ENCODE peak calls at places on chromosomes 12 and 14, in nine cellular contexts. One of them, this sample, is unnamed.

GRCh38 chr12:110543252-110543959 is 39.7 kb downstream of the PPTC7 start:
- DNase-seq in neuronal stem cell: no peak
- DNase-seq in CD8-positive, alpha-beta memory T cell: no peak
- DNase-seq in PC-3: peak; percentile 7
- DNase-seq in brain microvascular endothelial cell: peak; percentile 81
- DNase-seq in tibial nerve: peak; percentile 94
- DNase-seq in uterus: peak; percentile 94
- DNase-seq in fibroblast of lung: peak; percentile 96
- DNase-seq in sigmoid colon: peak; percentile 98
- DNase-seq in this sample: no peak

GRCh38 chr12:64621257-64621942 is 11.1 kb downstream of the RASSF3 start:
- DNase-seq in neuronal stem cell: no peak
- DNase-seq in CD8-positive, alpha-beta memory T cell: no peak
- DNase-seq in PC-3: no peak
- DNase-seq in brain microvascular endothelial cell: peak; percentile 49
- DNase-seq in tibial nerve: no peak
- DNase-seq in uterus: peak; percentile 33
- DNase-seq in fibroblast of lung: peak; percentile 79
- DNase-seq in sigmoid colon: no peak
- DNase-seq in this sample: no peak

GRCh38 chr14:83372271-83372670 is 1838.6 kb upstream of the SEL1L start:
- DNase-seq in neuronal stem cell: no peak
- DNase-seq in CD8-positive, alpha-beta memory T cell: no peak
- DNase-seq in PC-3: no peak
- DNase-seq in brain microvascular endothelial cell: no peak
- DNase-seq in tibial nerve: no peak
- DNase-seq in uterus: no peak
- DNase-seq in fibroblast of lung: no peak
- DNase-seq in sigmoid colon: no peak
- DNase-seq in this sample: no peak

GRCh38 chr14:93980464-93981201 is 4.3 kb upstream of the ASB2 start:
- DNase-seq in neuronal stem cell: no peak
- DNase-seq in CD8-positive, alpha-beta memory T cell: no peak
- DNase-seq in PC-3: no peak
- DNase-seq in brain microvascular endothelial cell: no peak
- DNase-seq in tibial nerve: no peak
- DNase-seq in uterus: peak; percentile 84
- DNase-seq in fibroblast of lung: peak; percentile 26
- DNase-seq in sigmoid colon: peak; percentile 96
- DNase-seq in this sample: no peak

GRCh38 chr12:62632521-62632920 is 165.9 kb downstream of the MON2 start:
- DNase-seq in neuronal stem cell: no peak
- DNase-seq in CD8-positive, alpha-beta memory T cell: no peak
- DNase-seq in PC-3: no peak
- DNase-seq in brain microvascular endothelial cell: no peak
- DNase-seq in tibial nerve: peak; percentile 25
- DNase-seq in uterus: peak; percentile 61
- DNase-seq in fibroblast of lung: peak; percentile 14
- DNase-seq in sigmoid colon: peak; percentile 79
- DNase-seq in this sample: no peak

GRCh38 chr14:58899317-58899713 is 261.6 kb downstream of the DACT1 start:
- DNase-seq in neuronal stem cell: no peak
- DNase-seq in CD8-positive, alpha-beta memory T cell: no peak
- DNase-seq in PC-3: peak; percentile 74
- DNase-seq in brain microvascular endothelial cell: peak; percentile 83
- DNase-seq in tibial nerve: no peak
- DNase-seq in uterus: no peak
- DNase-seq in fibroblast of lung: peak; percentile 83
- DNase-seq in sigmoid colon: no peak
- DNase-seq in this sample: no peak

GRCh38 chr12:113142886-113143329 is 6.6 kb upstream of the CFAP73 start:
- DNase-seq in neuronal stem cell: no peak
- DNase-seq in CD8-positive, alpha-beta memory T cell: no peak
- DNase-seq in PC-3: no peak
- DNase-seq in brain microvascular endothelial cell: no peak
- DNase-seq in tibial nerve: no peak
- DNase-seq in uterus: no peak
- DNase-seq in fibroblast of lung: no peak
- DNase-seq in sigmoid colon: no peak
- DNase-seq in this sample: no peak

GRCh38 chr14:51922624-51923023 is 62.2 kb downstream of the GNG2 start:
- DNase-seq in neuronal stem cell: peak; percentile 56
- DNase-seq in CD8-positive, alpha-beta memory T cell: no peak
- DNase-seq in PC-3: no peak
- DNase-seq in brain microvascular endothelial cell: peak; percentile 11
- DNase-seq in tibial nerve: peak; percentile 31
- DNase-seq in uterus: no peak
- DNase-seq in fibroblast of lung: peak; percentile 37
- DNase-seq in sigmoid colon: peak; percentile 76
- DNase-seq in this sample: no peak

GRCh38 chr12:46445551-46446235 is 73.1 kb upstream of the SLC38A2 start:
- DNase-seq in neuronal stem cell: no peak
- DNase-seq in CD8-positive, alpha-beta memory T cell: no peak
- DNase-seq in PC-3: peak; percentile 71
- DNase-seq in brain microvascular endothelial cell: no peak
- DNase-seq in tibial nerve: no peak
- DNase-seq in uterus: no peak
- DNase-seq in fibroblast of lung: no peak
- DNase-seq in sigmoid colon: no peak
- DNase-seq in this sample: no peak

GRCh38 chr14:96747608-96748007 is 49.6 kb upstream of the VRK1 start:
- DNase-seq in neuronal stem cell: no peak
- DNase-seq in CD8-positive, alpha-beta memory T cell: no peak
- DNase-seq in PC-3: no peak
- DNase-seq in brain microvascular endothelial cell: no peak
- DNase-seq in tibial nerve: no peak
- DNase-seq in uterus: no peak
- DNase-seq in fibroblast of lung: no peak
- DNase-seq in sigmoid colon: peak; percentile 46
- DNase-seq in this sample: no peak

GRCh38 chr14:69712637-69713088 is 54.3 kb upstream of the SRSF5 start:
- DNase-seq in neuronal stem cell: no peak
- DNase-seq in CD8-positive, alpha-beta memory T cell: no peak
- DNase-seq in PC-3: no peak
- DNase-seq in brain microvascular endothelial cell: no peak
- DNase-seq in tibial nerve: no peak
- DNase-seq in uterus: peak; percentile 51
- DNase-seq in fibroblast of lung: no peak
- DNase-seq in sigmoid colon: peak; percentile 78
- DNase-seq in this sample: no peak

GRCh38 chr14:66628646-66629045 is 120.7 kb downstream of the GPHN start:
- DNase-seq in neuronal stem cell: no peak
- DNase-seq in CD8-positive, alpha-beta memory T cell: no peak
- DNase-seq in PC-3: no peak
- DNase-seq in brain microvascular endothelial cell: no peak
- DNase-seq in tibial nerve: no peak
- DNase-seq in uterus: no peak
- DNase-seq in fibroblast of lung: peak; percentile 74
- DNase-seq in sigmoid colon: no peak
- DNase-seq in this sample: no peak

GRCh38 chr12:106428379-106428778 is 70.8 kb downstream of the POLR3B start:
- DNase-seq in neuronal stem cell: no peak
- DNase-seq in CD8-positive, alpha-beta memory T cell: no peak
- DNase-seq in PC-3: no peak
- DNase-seq in brain microvascular endothelial cell: no peak
- DNase-seq in tibial nerve: no peak
- DNase-seq in uterus: peak; percentile 32
- DNase-seq in fibroblast of lung: peak; percentile 68
- DNase-seq in sigmoid colon: no peak
- DNase-seq in this sample: peak; percentile 36

GRCh38 chr12:109861689-109862314 is 18.5 kb downstream of the GLTP start:
- DNase-seq in neuronal stem cell: no peak
- DNase-seq in CD8-positive, alpha-beta memory T cell: no peak
- DNase-seq in PC-3: no peak
- DNase-seq in brain microvascular endothelial cell: no peak
- DNase-seq in tibial nerve: no peak
- DNase-seq in uterus: no peak
- DNase-seq in fibroblast of lung: no peak
- DNase-seq in sigmoid colon: no peak
- DNase-seq in this sample: no peak

GRCh38 chr14:105530446-105531087 is 4.2 kb downstream of the TMEM121 start:
- DNase-seq in neuronal stem cell: no peak
- DNase-seq in CD8-positive, alpha-beta memory T cell: no peak
- DNase-seq in PC-3: no peak
- DNase-seq in brain microvascular endothelial cell: no peak
- DNase-seq in tibial nerve: no peak
- DNase-seq in uterus: no peak
- DNase-seq in fibroblast of lung: no peak
- DNase-seq in sigmoid colon: no peak
- DNase-seq in this sample: no peak

GRCh38 chr12:1581973-1582708 is 12.2 kb downstream of the FBXL14 start:
- DNase-seq in neuronal stem cell: no peak
- DNase-seq in CD8-positive, alpha-beta memory T cell: no peak
- DNase-seq in PC-3: no peak
- DNase-seq in brain microvascular endothelial cell: no peak
- DNase-seq in tibial nerve: no peak
- DNase-seq in uterus: no peak
- DNase-seq in fibroblast of lung: peak; percentile 56
- DNase-seq in sigmoid colon: no peak
- DNase-seq in this sample: no peak

GRCh38 chr12:101710289-101710688 is 12.8 kb downstream of the CHPT1 start:
- DNase-seq in neuronal stem cell: no peak
- DNase-seq in CD8-positive, alpha-beta memory T cell: no peak
- DNase-seq in PC-3: no peak
- DNase-seq in brain microvascular endothelial cell: no peak
- DNase-seq in tibial nerve: no peak
- DNase-seq in uterus: no peak
- DNase-seq in fibroblast of lung: no peak
- DNase-seq in sigmoid colon: no peak
- DNase-seq in this sample: no peak

GRCh38 chr12:86914716-86915115 is 658.5 kb upstream of the MGAT4C start:
- DNase-seq in neuronal stem cell: peak; percentile 23
- DNase-seq in CD8-positive, alpha-beta memory T cell: no peak
- DNase-seq in PC-3: peak; percentile 61
- DNase-seq in brain microvascular endothelial cell: peak; percentile 34
- DNase-seq in tibial nerve: no peak
- DNase-seq in uterus: no peak
- DNase-seq in fibroblast of lung: peak; percentile 81
- DNase-seq in sigmoid colon: no peak
- DNase-seq in this sample: no peak

GRCh38 chr12:28189774-28190320 is 409 bp upstream of the CCDC91 start:
- DNase-seq in neuronal stem cell: peak; percentile 2
- DNase-seq in CD8-positive, alpha-beta memory T cell: no peak
- DNase-seq in PC-3: no peak
- DNase-seq in brain microvascular endothelial cell: peak; percentile 2
- DNase-seq in tibial nerve: no peak
- DNase-seq in uterus: no peak
- DNase-seq in fibroblast of lung: no peak
- DNase-seq in sigmoid colon: no peak
- DNase-seq in this sample: no peak

DNA sequence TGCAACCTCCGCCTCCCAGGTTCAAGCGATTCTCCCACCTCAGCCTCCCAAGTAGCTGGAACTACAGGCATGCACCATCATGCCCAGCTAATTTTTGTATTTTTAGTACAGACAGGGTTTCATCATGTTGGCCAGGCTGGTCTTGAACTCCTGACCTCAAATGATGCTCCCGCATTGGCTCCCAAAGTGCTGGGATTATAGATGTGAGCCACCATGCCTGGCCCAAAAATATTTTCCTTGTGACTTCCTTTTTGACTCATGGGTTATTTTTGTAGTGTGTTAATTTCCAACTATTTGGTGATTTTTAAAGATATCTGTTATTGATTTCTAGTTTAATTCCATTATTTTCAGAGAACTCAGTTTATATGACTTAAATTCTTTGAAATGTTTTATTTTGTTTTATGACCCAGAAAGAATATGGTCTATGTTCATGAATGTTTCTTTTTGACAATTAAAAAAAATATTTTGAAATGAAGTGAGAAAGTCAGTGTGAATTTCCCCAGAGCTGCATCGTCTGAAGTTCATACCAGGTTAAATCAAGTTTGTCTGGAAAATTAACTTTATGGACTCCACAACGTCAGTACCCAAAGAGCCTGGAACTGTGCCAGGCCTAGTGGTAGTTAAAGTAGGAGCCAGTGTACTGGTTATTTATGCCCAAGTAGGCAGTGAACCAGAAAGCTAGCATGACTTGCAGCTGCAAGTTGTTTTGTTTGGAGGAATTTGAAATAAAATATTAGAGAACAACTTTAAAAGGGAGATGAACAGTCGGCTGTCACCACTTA is 2.8 kb upstream of the CDKL1 start:
- DNase-seq in neuronal stem cell: no peak
- DNase-seq in CD8-positive, alpha-beta memory T cell: no peak
- DNase-seq in PC-3: peak; percentile 66
- DNase-seq in brain microvascular endothelial cell: peak; percentile 21
- DNase-seq in tibial nerve: no peak
- DNase-seq in uterus: peak; percentile 38
- DNase-seq in fibroblast of lung: peak; percentile 63
- DNase-seq in sigmoid colon: peak; percentile 90
- DNase-seq in this sample: no peak
- H3K27ac ChIP-seq in neuronal stem cell: no peak overlapping the region
- H3K27ac ChIP-seq in CD8-positive, alpha-beta memory T cell: no peak overlapping the region
- H3K27ac ChIP-seq in PC-3: no peak overlapping the region
- H3K27ac ChIP-seq in brain microvascular endothelial cell: no peak overlapping the region
- H3K27ac ChIP-seq in tibial nerve: no peak overlapping the region
- H3K27ac ChIP-seq in uterus: peak overlapping the region; percentile 85
- H3K27ac ChIP-seq in fibroblast of lung: no peak overlapping the region
- H3K27ac ChIP-seq in sigmoid colon: peak overlapping the region; percentile 83
- H3K27ac ChIP-seq in this sample: no peak overlapping the region

GRCh38 chr12:105331805-105332251 is 1.3 kb downstream of the C12orf75 start:
- DNase-seq in neuronal stem cell: no peak
- DNase-seq in CD8-positive, alpha-beta memory T cell: peak; percentile 58
- DNase-seq in PC-3: peak; percentile 64
- DNase-seq in brain microvascular endothelial cell: peak; percentile 12
- DNase-seq in tibial nerve: no peak
- DNase-seq in uterus: no peak
- DNase-seq in fibroblast of lung: peak; percentile 23
- DNase-seq in sigmoid colon: no peak
- DNase-seq in this sample: no peak
- H3K27ac ChIP-seq in neuronal stem cell: no peak overlapping the region
- H3K27ac ChIP-seq in CD8-positive, alpha-beta memory T cell: peak overlapping the region; percentile 34
- H3K27ac ChIP-seq in PC-3: peak overlapping the region; percentile 35
- H3K27ac ChIP-seq in brain microvascular endothelial cell: peak overlapping the region; percentile 10
- H3K27ac ChIP-seq in tibial nerve: no peak overlapping the region
- H3K27ac ChIP-seq in uterus: no peak overlapping the region
- H3K27ac ChIP-seq in fibroblast of lung: peak overlapping the region; percentile 52
- H3K27ac ChIP-seq in sigmoid colon: no peak overlapping the region
- H3K27ac ChIP-seq in this sample: no peak overlapping the region

GRCh38 chr12:105206686-105207374 is 29.1 kb downstream of the APPL2 start:
- DNase-seq in neuronal stem cell: no peak
- DNase-seq in CD8-positive, alpha-beta memory T cell: no peak
- DNase-seq in PC-3: no peak
- DNase-seq in brain microvascular endothelial cell: no peak
- DNase-seq in tibial nerve: no peak
- DNase-seq in uterus: no peak
- DNase-seq in fibroblast of lung: no peak
- DNase-seq in sigmoid colon: no peak
- DNase-seq in this sample: no peak
- H3K27ac ChIP-seq in neuronal stem cell: no peak overlapping the region
- H3K27ac ChIP-seq in CD8-positive, alpha-beta memory T cell: no peak overlapping the region
- H3K27ac ChIP-seq in PC-3: no peak overlapping the region
- H3K27ac ChIP-seq in brain microvascular endothelial cell: no peak overlapping the region
- H3K27ac ChIP-seq in tibial nerve: no peak overlapping the region
- H3K27ac ChIP-seq in uterus: no peak overlapping the region
- H3K27ac ChIP-seq in fibroblast of lung: no peak overlapping the region
- H3K27ac ChIP-seq in sigmoid colon: no peak overlapping the region
- H3K27ac ChIP-seq in this sample: no peak overlapping the region

DNA sequence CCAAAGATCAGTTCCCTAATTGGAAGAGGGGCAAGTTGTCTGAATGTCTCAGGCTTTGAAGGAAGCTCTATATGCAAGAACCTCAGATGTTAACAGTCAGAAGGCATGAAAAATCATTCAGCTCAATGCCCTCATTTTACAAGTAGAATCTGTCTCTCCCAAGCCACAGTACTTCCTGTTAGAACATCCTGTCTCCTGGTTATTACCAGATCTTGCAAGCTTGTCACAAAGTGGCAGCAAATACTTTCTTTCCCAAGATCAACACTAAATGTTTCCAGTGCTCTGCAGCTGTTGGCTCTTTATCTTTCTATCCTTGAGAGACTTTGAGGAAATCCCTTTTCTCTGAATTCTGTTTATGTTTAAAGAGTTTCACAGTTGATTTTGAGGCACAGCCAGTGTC is 235.5 kb downstream of the AKAP6 start:
- DNase-seq in neuronal stem cell: no peak
- DNase-seq in CD8-positive, alpha-beta memory T cell: no peak
- DNase-seq in PC-3: no peak
- DNase-seq in brain microvascular endothelial cell: no peak
- DNase-seq in tibial nerve: no peak
- DNase-seq in uterus: no peak
- DNase-seq in fibroblast of lung: peak; percentile 55
- DNase-seq in sigmoid colon: no peak
- DNase-seq in this sample: no peak
- H3K27ac ChIP-seq in neuronal stem cell: no peak overlapping the region
- H3K27ac ChIP-seq in CD8-positive, alpha-beta memory T cell: no peak overlapping the region
- H3K27ac ChIP-seq in PC-3: no peak overlapping the region
- H3K27ac ChIP-seq in brain microvascular endothelial cell: no peak overlapping the region
- H3K27ac ChIP-seq in tibial nerve: peak overlapping the region; percentile 9
- H3K27ac ChIP-seq in uterus: no peak overlapping the region
- H3K27ac ChIP-seq in fibroblast of lung: no peak overlapping the region
- H3K27ac ChIP-seq in sigmoid colon: peak overlapping the region; percentile 68
- H3K27ac ChIP-seq in this sample: peak overlapping the region; percentile 55